ENCODE peak calls at places on chromosomes 6 and 20, in six cellular contexts. One of them, this sample, is unnamed. For H3K27me3, the result is how much of the 10 kb centered on the place peaks cover.

GRCh38 chr6:166450167-166450873 is 67.6 kb upstream of the MPC1 start:
- DNase-seq in K562: no peak
- DNase-seq in uterus: no peak
- DNase-seq in right atrium auricular region: no peak
- DNase-seq in cardiac muscle cell: no peak
- DNase-seq in transverse colon: no peak
- DNase-seq in this sample: no peak

GRCh38 chr6:21856096-21856825 is 262.7 kb downstream of the SOX4 start:
- DNase-seq in K562: no peak
- DNase-seq in uterus: no peak
- DNase-seq in right atrium auricular region: no peak
- DNase-seq in cardiac muscle cell: peak
- DNase-seq in transverse colon: no peak
- DNase-seq in this sample: no peak

GRCh38 chr6:89787660-89788338 is 31.8 kb downstream of the MDN1 start:
- DNase-seq in K562: no peak
- DNase-seq in uterus: no peak
- DNase-seq in right atrium auricular region: no peak
- DNase-seq in cardiac muscle cell: no peak
- DNase-seq in transverse colon: no peak
- DNase-seq in this sample: no peak

GRCh38 chr20:42987376-42988114 is 202.2 kb downstream of the PTPRT start:
- DNase-seq in K562: no peak
- DNase-seq in uterus: no peak
- DNase-seq in right atrium auricular region: no peak
- DNase-seq in cardiac muscle cell: no peak
- DNase-seq in transverse colon: no peak
- DNase-seq in this sample: no peak

GRCh38 chr20:3846378-3846739 is 275 bp upstream of the MAVS start:
- DNase-seq in K562: no peak
- DNase-seq in uterus: peak
- DNase-seq in right atrium auricular region: no peak
- DNase-seq in cardiac muscle cell: no peak
- DNase-seq in transverse colon: no peak
- DNase-seq in this sample: no peak

GRCh38 chr6:147614501-147614900 is 106.0 kb downstream of the SAMD5 start:
- DNase-seq in K562: no peak
- DNase-seq in uterus: no peak
- DNase-seq in right atrium auricular region: no peak
- DNase-seq in cardiac muscle cell: no peak
- DNase-seq in transverse colon: no peak
- DNase-seq in this sample: no peak

GRCh38 chr20:20956586-20956985 is 149.6 kb downstream of the LINC00237 start:
- DNase-seq in K562: no peak
- DNase-seq in uterus: no peak
- DNase-seq in right atrium auricular region: no peak
- DNase-seq in cardiac muscle cell: no peak
- DNase-seq in transverse colon: no peak
- DNase-seq in this sample: peak

GRCh38 chr6:145948328-145948727 is 15.8 kb downstream of the SHPRH start:
- DNase-seq in K562: no peak
- DNase-seq in uterus: no peak
- DNase-seq in right atrium auricular region: no peak
- DNase-seq in cardiac muscle cell: peak
- DNase-seq in transverse colon: no peak
- DNase-seq in this sample: no peak

GRCh38 chr20:11453430-11453829 is 464.3 kb upstream of the BTBD3 start:
- DNase-seq in K562: no peak
- DNase-seq in uterus: no peak
- DNase-seq in right atrium auricular region: no peak
- DNase-seq in cardiac muscle cell: peak
- DNase-seq in transverse colon: no peak
- DNase-seq in this sample: no peak

GRCh38 chr6:193773-194310 is 98.4 kb upstream of the DUSP22 start:
- DNase-seq in K562: no peak
- DNase-seq in uterus: no peak
- DNase-seq in right atrium auricular region: no peak
- DNase-seq in cardiac muscle cell: no peak
- DNase-seq in transverse colon: no peak
- DNase-seq in this sample: no peak

GRCh38 chr6:3876866-3877265 is 27.7 kb downstream of the FAM50B start:
- DNase-seq in K562: no peak
- DNase-seq in uterus: no peak
- DNase-seq in right atrium auricular region: no peak
- DNase-seq in cardiac muscle cell: peak
- DNase-seq in transverse colon: no peak
- DNase-seq in this sample: no peak

GRCh38 chr6:111487656-111488055 is 4.6 kb upstream of the REV3L start:
- DNase-seq in K562: no peak
- DNase-seq in uterus: no peak
- DNase-seq in right atrium auricular region: no peak
- DNase-seq in cardiac muscle cell: peak
- DNase-seq in transverse colon: no peak
- DNase-seq in this sample: no peak

GRCh38 chr6:17042422-17043147 is 59.3 kb upstream of the STMND1 start:
- DNase-seq in K562: no peak
- DNase-seq in uterus: no peak
- DNase-seq in right atrium auricular region: no peak
- DNase-seq in cardiac muscle cell: peak
- DNase-seq in transverse colon: peak
- DNase-seq in this sample: peak

GRCh38 chr6:14540276-14540675 is 422.7 kb downstream of the CD83 start:
- DNase-seq in K562: no peak
- DNase-seq in uterus: no peak
- DNase-seq in right atrium auricular region: no peak
- DNase-seq in cardiac muscle cell: no peak
- DNase-seq in transverse colon: no peak
- DNase-seq in this sample: no peak

GRCh38 chr20:37267684-37268313 is 6.2 kb upstream of the GHRH start:
- DNase-seq in K562: no peak
- DNase-seq in uterus: no peak
- DNase-seq in right atrium auricular region: no peak
- DNase-seq in cardiac muscle cell: no peak
- DNase-seq in transverse colon: no peak
- DNase-seq in this sample: no peak

GRCh38 chr6:163543311-163543710 is 128.8 kb downstream of the QKI start:
- DNase-seq in K562: no peak
- DNase-seq in uterus: no peak
- DNase-seq in right atrium auricular region: no peak
- DNase-seq in cardiac muscle cell: no peak
- DNase-seq in transverse colon: no peak
- DNase-seq in this sample: no peak

GRCh38 chr6:91633374-91634184 is 1046.7 kb upstream of the MAP3K7 start:
- DNase-seq in K562: no peak
- DNase-seq in uterus: no peak
- DNase-seq in right atrium auricular region: no peak
- DNase-seq in cardiac muscle cell: no peak
- DNase-seq in transverse colon: no peak
- DNase-seq in this sample: no peak

GRCh38 chr20:43409041-43409913 is 48.4 kb upstream of the SRSF6 start:
- DNase-seq in K562: peak
- DNase-seq in uterus: no peak
- DNase-seq in right atrium auricular region: no peak
- DNase-seq in cardiac muscle cell: peak
- DNase-seq in transverse colon: no peak
- DNase-seq in this sample: no peak

GRCh38 chr6:148466158-148466557 is 123.5 kb downstream of the SASH1 start:
- DNase-seq in K562: no peak
- DNase-seq in uterus: no peak
- DNase-seq in right atrium auricular region: no peak
- DNase-seq in cardiac muscle cell: no peak
- DNase-seq in transverse colon: no peak
- DNase-seq in this sample: peak

GRCh38 chr6:34370371-34370770 is 22.1 kb downstream of the NUDT3 start:
- DNase-seq in K562: no peak
- DNase-seq in uterus: no peak
- DNase-seq in right atrium auricular region: no peak
- DNase-seq in cardiac muscle cell: no peak
- DNase-seq in transverse colon: no peak
- DNase-seq in this sample: no peak

GRCh38 chr6:34373511-34373910 is 19.0 kb downstream of the NUDT3 start:
- DNase-seq in K562: no peak
- DNase-seq in uterus: no peak
- DNase-seq in right atrium auricular region: no peak
- DNase-seq in cardiac muscle cell: no peak
- DNase-seq in transverse colon: no peak
- DNase-seq in this sample: peak

GRCh38 chr6:34374112-34374907 is 18.2 kb downstream of the NUDT3 start:
- DNase-seq in K562: no peak
- DNase-seq in uterus: no peak
- DNase-seq in right atrium auricular region: no peak
- DNase-seq in cardiac muscle cell: peak
- DNase-seq in transverse colon: no peak
- DNase-seq in this sample: no peak

GRCh38 chr6:34366639-34366921 is 25.9 kb downstream of the NUDT3 start:
- DNase-seq in K562: no peak
- DNase-seq in uterus: no peak
- DNase-seq in right atrium auricular region: no peak
- DNase-seq in cardiac muscle cell: no peak
- DNase-seq in transverse colon: no peak
- DNase-seq in this sample: no peak

GRCh38 chr6:34369385-34369784 is 23.1 kb downstream of the NUDT3 start:
- DNase-seq in K562: no peak
- DNase-seq in uterus: no peak
- DNase-seq in right atrium auricular region: no peak
- DNase-seq in cardiac muscle cell: no peak
- DNase-seq in transverse colon: no peak
- DNase-seq in this sample: no peak
- H3K27ac ChIP-seq in K562: no peak
- H3K27ac ChIP-seq in uterus: no peak
- H3K27ac ChIP-seq in right atrium auricular region: peak
- H3K27ac ChIP-seq in cardiac muscle cell: no peak
- H3K27ac ChIP-seq in transverse colon: no peak
- H3K27ac ChIP-seq in this sample: no peak

DNA sequence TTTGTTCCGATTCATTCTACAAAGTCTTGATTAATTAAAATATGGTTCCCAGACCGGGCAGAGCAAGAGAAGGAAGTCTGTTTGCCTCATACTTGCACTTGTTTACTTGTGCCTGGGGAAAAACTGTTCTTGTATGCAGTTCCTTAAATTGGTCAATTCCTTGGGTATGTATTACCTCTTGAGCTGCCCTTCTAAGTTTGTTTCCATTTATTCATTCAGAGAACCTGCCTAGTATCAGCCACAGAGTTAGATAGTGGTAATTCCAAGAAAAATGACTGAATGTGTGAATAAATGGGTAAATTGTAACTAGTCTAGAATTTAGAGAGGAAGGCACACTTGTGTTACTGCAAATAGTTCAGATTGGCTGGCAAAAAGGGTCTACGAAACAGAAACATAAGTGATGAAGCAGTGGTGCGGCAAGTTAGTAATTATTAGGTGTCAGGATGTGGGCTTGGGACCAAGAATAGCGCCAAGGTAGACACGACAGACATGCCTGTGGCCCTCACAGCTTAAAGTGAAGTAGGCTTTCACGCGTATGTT is 525 bp upstream of the MAK start:
- DNase-seq in K562: no peak
- DNase-seq in uterus: no peak
- DNase-seq in right atrium auricular region: no peak
- DNase-seq in cardiac muscle cell: no peak
- DNase-seq in transverse colon: no peak
- DNase-seq in this sample: no peak
- H3K27me3 ChIP-seq in K562: under half
- H3K27me3 ChIP-seq in uterus: under half
- H3K27me3 ChIP-seq in right atrium auricular region: under half
- H3K27me3 ChIP-seq in cardiac muscle cell: under half
- H3K27me3 ChIP-seq in transverse colon: half or more
- H3K27me3 ChIP-seq in this sample: under half

DNA sequence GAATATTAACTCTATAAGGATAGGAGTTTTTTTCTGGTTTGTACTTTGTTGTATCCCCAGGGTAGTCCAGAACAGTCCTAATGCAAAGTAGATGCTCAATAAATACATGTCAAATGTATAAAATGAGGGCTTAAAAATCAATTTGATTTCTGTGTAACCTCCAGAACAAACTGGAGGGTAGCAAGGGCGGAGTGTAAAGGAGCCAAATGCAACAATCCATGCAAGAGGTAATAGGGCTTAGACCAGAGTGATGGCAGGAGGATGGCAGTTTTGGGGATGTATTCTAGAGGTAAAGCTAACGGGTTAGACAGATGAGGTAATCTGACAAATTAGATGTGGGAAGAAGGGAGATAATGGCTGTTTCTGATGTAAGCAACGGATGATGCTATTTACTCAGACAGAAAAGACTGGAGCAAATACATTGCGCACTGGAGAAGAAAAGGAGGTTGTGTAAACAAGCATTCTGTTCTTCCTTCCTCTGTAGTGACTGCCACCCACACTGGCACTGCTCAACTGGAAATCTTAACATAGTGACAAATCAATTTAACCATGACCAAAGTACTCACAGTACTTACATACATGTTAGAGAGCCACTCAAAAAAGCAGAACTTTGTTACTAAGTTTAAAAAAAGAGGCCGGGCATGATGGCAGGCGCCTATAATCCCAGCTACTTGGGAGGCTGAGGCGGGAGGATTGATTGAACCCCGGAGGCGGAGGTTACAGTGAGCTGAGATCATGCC is 2.0 kb downstream of the ZNF318 start:
- DNase-seq in K562: no peak
- DNase-seq in uterus: no peak
- DNase-seq in right atrium auricular region: no peak
- DNase-seq in cardiac muscle cell: no peak
- DNase-seq in transverse colon: no peak
- DNase-seq in this sample: no peak
- H3K4me3 ChIP-seq in K562: no peak
- H3K4me3 ChIP-seq in uterus: no peak
- H3K4me3 ChIP-seq in right atrium auricular region: no peak
- H3K4me3 ChIP-seq in cardiac muscle cell: no peak
- H3K4me3 ChIP-seq in transverse colon: peak
- H3K4me3 ChIP-seq in this sample: peak

DNA sequence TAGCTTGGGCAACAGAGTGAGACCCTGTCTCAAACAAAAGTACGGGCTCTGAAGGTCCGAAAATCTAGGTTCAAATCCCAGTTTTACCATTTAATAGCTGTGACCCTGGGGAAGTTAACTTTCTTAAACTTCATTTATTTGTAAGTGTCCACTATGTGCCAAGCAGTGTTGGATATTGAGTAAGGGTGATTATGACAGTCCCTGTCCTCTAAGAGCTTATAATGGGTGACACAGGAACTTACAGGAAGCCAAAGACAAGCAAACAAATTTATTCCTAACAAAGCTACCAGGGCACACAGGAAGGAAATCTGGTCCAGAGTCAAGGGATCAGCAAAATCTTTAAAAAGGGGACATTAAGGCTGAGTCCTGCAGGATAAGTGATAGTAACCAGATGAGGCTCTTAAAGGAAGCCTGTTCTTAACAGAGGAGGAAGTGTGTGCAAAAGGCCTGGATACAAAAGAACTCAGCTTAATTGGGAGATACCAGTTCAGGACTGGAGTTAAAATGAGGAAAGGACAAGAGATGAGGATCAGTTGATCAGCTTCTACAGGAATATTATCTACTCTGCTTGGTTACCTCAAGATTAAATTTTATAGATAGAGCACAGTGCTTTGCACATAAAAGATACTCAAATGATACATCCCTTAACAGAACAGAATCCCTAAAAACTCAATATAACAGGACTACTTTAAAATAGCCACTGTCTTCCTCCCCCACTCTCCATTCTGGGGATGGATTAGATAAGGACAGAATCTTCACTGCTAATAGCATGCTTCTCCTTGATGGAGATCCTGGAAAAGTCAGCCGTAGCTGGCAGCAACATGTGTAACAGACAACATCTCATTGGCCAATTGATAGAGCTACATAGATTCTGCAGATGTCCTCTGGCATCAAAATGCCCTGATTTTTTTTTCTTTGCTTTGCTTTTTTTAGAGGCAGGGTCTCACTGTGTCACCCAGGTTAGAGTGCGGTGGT is 6.1 kb downstream of the SNX3 start:
- DNase-seq in K562: no peak
- DNase-seq in uterus: no peak
- DNase-seq in right atrium auricular region: no peak
- DNase-seq in cardiac muscle cell: no peak
- DNase-seq in transverse colon: no peak
- DNase-seq in this sample: no peak
- H3K27ac ChIP-seq in K562: no peak
- H3K27ac ChIP-seq in uterus: no peak
- H3K27ac ChIP-seq in right atrium auricular region: no peak
- H3K27ac ChIP-seq in cardiac muscle cell: no peak
- H3K27ac ChIP-seq in transverse colon: no peak
- H3K27ac ChIP-seq in this sample: no peak

This sample was measured in dorsolateral prefrontal cortex.